ENCODE peak calls at places on chromosomes 3 and 15, in five cellular contexts. V is activated gamma-delta T cell treated with Interleukin-2 at 50 U/mL for 16 hours, W is amygdala, D is T1000, Z is keratinocyte. R is an unnamed sample.

GRCh38 chr15:88042047-88042446 is 214.5 kb downstream of the NTRK3 start:
- DNase-seq in D (no peak), V (no peak), Z (no peak), W (no peak), R (no peak)

GRCh38 chr3:50100956-50101845 is 12.5 kb downstream of the RBM5 start:
- DNase-seq in W (no peak), Z (no peak), D (no peak), V (no peak), R (no peak)

GRCh38 chr3:127483902-127484591 is 106.5 kb downstream of the TPRA1 start:
- DNase-seq in V (no peak), D (no peak), W (no peak), Z (no peak), R (no peak)

GRCh38 chr15:41897327-41897726 is 3.5 kb upstream of the SPTBN5 start:
- DNase-seq in V (no peak), Z (no peak), D (no peak), W (no peak), R (peak)

GRCh38 chr3:184553385-184553784 is 8.2 kb upstream of the EPHB3 start:
- DNase-seq in Z (no peak), W (no peak), V (no peak), D (no peak), R (no peak)

GRCh38 chr15:73564255-73564654 is 68.9 kb downstream of the NPTN start:
- DNase-seq in V (no peak), Z (no peak), D (no peak), W (peak), R (no peak)

GRCh38 chr15:60372756-60373155 is 25.0 kb downstream of the ANXA2 start:
- DNase-seq in D (no peak), Z (no peak), V (no peak), W (no peak), R (no peak)

GRCh38 chr3:52606373-52607085 is 70.1 kb downstream of the UQCC5 start:
- DNase-seq in Z (peak), V (no peak), W (no peak), D (no peak), R (no peak)